ENCODE peak calls at places on chromosomes 1 and 21, in ten cellular contexts. O is H9; H is esophagus squamous epithelium; W is AG09319; C is HT-29; S is activated CD4-positive, alpha-beta T cell treated with anti-CD3 and anti-CD28 coated beads, Interleukin-2, amount 50 U/mL, for 4 hours; B is HS-27A; I is Caco-2; M is neural progenitor cell; U is substantia nigra. Z is an unnamed sample.
A peak's percentile ranks its signal among the peaks of the same experiment; 100 is the strongest.

GRCh38 chr1:17861685-17862084 is 106.6 kb downstream of the ACTL8 start:
- DNase-seq in I (no peak), S (no peak), H (no peak), O (no peak), C (no peak), M (peak; percentile 42), U (no peak), B (no peak), W (no peak), Z (no peak)

GRCh38 chr21:45838636-45839035 is 142.9 kb upstream of the COL6A1 start:
- DNase-seq in C (no peak), B (no peak), S (no peak), W (no peak), O (no peak), M (no peak), U (no peak), H (no peak), I (no peak), Z (no peak)

GRCh38 chr1:153475282-153475681 is 14.8 kb upstream of the S100A7 start:
- DNase-seq in S (no peak), B (no peak), M (no peak), I (no peak), H (no peak), C (no peak), U (no peak), W (no peak), O (no peak), Z (no peak)

GRCh38 chr1:159922499-159923202 is 2.7 kb downstream of the TAGLN2 start:
- DNase-seq in I (no peak), U (no peak), H (no peak), B (no peak), W (no peak), C (no peak), M (no peak), S (no peak), O (no peak), Z (no peak)

GRCh38 chr1:85576642-85577420 is 3.7 kb upstream of the CCN1 start:
- DNase-seq in B (no peak), H (no peak), M (peak; percentile 93), U (peak; percentile 51), C (peak; percentile 48), W (peak; percentile 80), O (peak; percentile 83), S (no peak), I (peak; percentile 88), Z (no peak)

GRCh38 chr1:60066001-60066400 is 7.6 kb downstream of the C1orf87 start:
- DNase-seq in B (no peak), U (no peak), W (no peak), I (no peak), M (no peak), S (no peak), H (no peak), C (no peak), O (no peak), Z (no peak)

GRCh38 chr1:192949783-192950182 is 109.4 kb downstream of the UCHL5 start:
- DNase-seq in U (no peak), B (no peak), C (no peak), W (no peak), H (no peak), O (no peak), M (peak; percentile 29), I (peak; percentile 2), S (no peak), Z (no peak)

GRCh38 chr1:15122331-15122730 is 31.2 kb upstream of the TMEM51 start:
- DNase-seq in O (no peak), H (no peak), M (peak; percentile 25), S (no peak), W (no peak), U (no peak), C (no peak), B (no peak), I (no peak), Z (no peak)

GRCh38 chr1:153570874-153571273 is 5.2 kb upstream of the S100A2 start:
- DNase-seq in O (no peak), M (no peak), U (no peak), C (no peak), I (peak; percentile 44), S (no peak), B (no peak), H (no peak), W (no peak), Z (no peak)

GRCh38 chr21:43740497-43741156 is 21.7 kb downstream of the PDXK start:
- DNase-seq in B (no peak), S (no peak), W (no peak), M (peak; percentile 73), C (peak; percentile 48), U (peak; percentile 58), H (no peak), I (peak; percentile 56), O (peak; percentile 91), Z (no peak)

GRCh38 chr1:64038119-64038518 is 165.3 kb upstream of the UBE2U start:
- DNase-seq in M (no peak), U (no peak), I (no peak), O (no peak), S (no peak), C (no peak), H (no peak), B (no peak), W (no peak), Z (no peak)

GRCh38 chr1:119603695-119604094 is 44.4 kb downstream of the ZNF697 start:
- DNase-seq in B (no peak), I (no peak), U (no peak), O (no peak), C (no peak), H (no peak), S (no peak), M (no peak), W (no peak), Z (no peak)

GRCh38 chr1:153190373-153190772 is 12.9 kb upstream of the LELP1 start:
- DNase-seq in C (no peak), O (no peak), B (no peak), S (no peak), W (no peak), U (no peak), I (no peak), M (no peak), H (no peak), Z (no peak)